ENCODE peak calls at places on chromosomes 12 and 14, in six cellular contexts. One of them, this sample, is unnamed.

GRCh38 chr12:67430708-67431335 is 161.7 kb downstream of the CAND1 start:
- DNase-seq in astrocyte of the cerebellum: no peak
- DNase-seq in left ventricle myocardium inferior: peak; percentile 74
- DNase-seq in lung: peak; percentile 41
- DNase-seq in A549: no peak
- DNase-seq in aorta: peak; percentile 68
- DNase-seq in this sample: no peak

GRCh38 chr14:101072531-101072930 is 169.0 kb upstream of the RTL1 start:
- DNase-seq in astrocyte of the cerebellum: no peak
- DNase-seq in left ventricle myocardium inferior: no peak
- DNase-seq in lung: peak; percentile 13
- DNase-seq in A549: peak; percentile 20
- DNase-seq in aorta: no peak
- DNase-seq in this sample: no peak

GRCh38 chr12:120115066-120115465 is 1.5 kb downstream of the RAB35 start:
- DNase-seq in astrocyte of the cerebellum: peak; percentile 75
- DNase-seq in left ventricle myocardium inferior: no peak
- DNase-seq in lung: no peak
- DNase-seq in A549: no peak
- DNase-seq in aorta: no peak
- DNase-seq in this sample: no peak

GRCh38 chr12:54135621-54136027 is 53.2 kb downstream of the SMUG1 start:
- DNase-seq in astrocyte of the cerebellum: no peak
- DNase-seq in left ventricle myocardium inferior: no peak
- DNase-seq in lung: no peak
- DNase-seq in A549: no peak
- DNase-seq in aorta: no peak
- DNase-seq in this sample: no peak

GRCh38 chr12:127430401-127430800 is 836.6 kb upstream of the TMEM132C start:
- DNase-seq in astrocyte of the cerebellum: no peak
- DNase-seq in left ventricle myocardium inferior: no peak
- DNase-seq in lung: no peak
- DNase-seq in A549: no peak
- DNase-seq in aorta: no peak
- DNase-seq in this sample: no peak

GRCh38 chr12:1885082-1885596 is 33.3 kb downstream of the CACNA2D4 start:
- DNase-seq in astrocyte of the cerebellum: no peak
- DNase-seq in left ventricle myocardium inferior: no peak
- DNase-seq in lung: no peak
- DNase-seq in A549: no peak
- DNase-seq in aorta: no peak
- DNase-seq in this sample: no peak

GRCh38 chr14:76480426-76480825 is 104.5 kb downstream of the ESRRB start:
- DNase-seq in astrocyte of the cerebellum: no peak
- DNase-seq in left ventricle myocardium inferior: no peak
- DNase-seq in lung: no peak
- DNase-seq in A549: no peak
- DNase-seq in aorta: no peak
- DNase-seq in this sample: no peak

GRCh38 chr12:26028953-26029740 is 70.7 kb downstream of the RASSF8 start:
- DNase-seq in astrocyte of the cerebellum: peak; percentile 61
- DNase-seq in left ventricle myocardium inferior: no peak
- DNase-seq in lung: no peak
- DNase-seq in A549: peak; percentile 37
- DNase-seq in aorta: no peak
- DNase-seq in this sample: no peak

GRCh38 chr12:78914859-78915331 is 50.3 kb downstream of the SYT1 start:
- DNase-seq in astrocyte of the cerebellum: no peak
- DNase-seq in left ventricle myocardium inferior: no peak
- DNase-seq in lung: no peak
- DNase-seq in A549: no peak
- DNase-seq in aorta: no peak
- DNase-seq in this sample: no peak

GRCh38 chr12:21852251-21852650 is 77.7 kb upstream of the KCNJ8 start:
- DNase-seq in astrocyte of the cerebellum: no peak
- DNase-seq in left ventricle myocardium inferior: no peak
- DNase-seq in lung: no peak
- DNase-seq in A549: no peak
- DNase-seq in aorta: no peak
- DNase-seq in this sample: peak; percentile 47

GRCh38 chr14:23132970-23133369 is 13.9 kb upstream of the CEBPE start:
- DNase-seq in astrocyte of the cerebellum: no peak
- DNase-seq in left ventricle myocardium inferior: no peak
- DNase-seq in lung: no peak
- DNase-seq in A549: no peak
- DNase-seq in aorta: no peak
- DNase-seq in this sample: no peak

GRCh38 chr14:101039031-101039754 is 135.7 kb upstream of the RTL1 start:
- DNase-seq in astrocyte of the cerebellum: no peak
- DNase-seq in left ventricle myocardium inferior: no peak
- DNase-seq in lung: no peak
- DNase-seq in A549: no peak
- DNase-seq in aorta: no peak
- DNase-seq in this sample: no peak

GRCh38 chr12:497501-498160 is 37.9 kb downstream of the B4GALNT3 start:
- DNase-seq in astrocyte of the cerebellum: no peak
- DNase-seq in left ventricle myocardium inferior: no peak
- DNase-seq in lung: no peak
- DNase-seq in A549: no peak
- DNase-seq in aorta: no peak
- DNase-seq in this sample: no peak

GRCh38 chr14:60721331-60722162 is 2.6 kb downstream of the SIX4 start:
- DNase-seq in astrocyte of the cerebellum: no peak
- DNase-seq in left ventricle myocardium inferior: no peak
- DNase-seq in lung: peak; percentile 38
- DNase-seq in A549: peak; percentile 16
- DNase-seq in aorta: peak; percentile 66
- DNase-seq in this sample: peak; percentile 54

GRCh38 chr14:101120636-101121398 is 217.3 kb upstream of the RTL1 start:
- DNase-seq in astrocyte of the cerebellum: peak; percentile 13
- DNase-seq in left ventricle myocardium inferior: peak; percentile 42
- DNase-seq in lung: peak; percentile 55
- DNase-seq in A549: no peak
- DNase-seq in aorta: peak; percentile 83
- DNase-seq in this sample: no peak

GRCh38 chr14:63045234-63045611 is at the start of gene KCNH5:
- DNase-seq in astrocyte of the cerebellum: no peak
- DNase-seq in left ventricle myocardium inferior: peak; percentile 16
- DNase-seq in lung: no peak
- DNase-seq in A549: peak; percentile 33
- DNase-seq in aorta: no peak
- DNase-seq in this sample: no peak

GRCh38 chr14:64947710-64948611 is 5.4 kb upstream of the GPX2 start:
- DNase-seq in astrocyte of the cerebellum: no peak
- DNase-seq in left ventricle myocardium inferior: peak; percentile 51
- DNase-seq in lung: no peak
- DNase-seq in A549: no peak
- DNase-seq in aorta: peak; percentile 62
- DNase-seq in this sample: no peak

GRCh38 chr12:58268080-58268479 is 326.7 kb downstream of the ATP23 start:
- DNase-seq in astrocyte of the cerebellum: no peak
- DNase-seq in left ventricle myocardium inferior: no peak
- DNase-seq in lung: no peak
- DNase-seq in A549: no peak
- DNase-seq in aorta: no peak
- DNase-seq in this sample: peak; percentile 19

GRCh38 chr12:130920711-130921381 is 32.9 kb upstream of the ADGRD1 start:
- DNase-seq in astrocyte of the cerebellum: no peak
- DNase-seq in left ventricle myocardium inferior: peak; percentile 72
- DNase-seq in lung: peak; percentile 93
- DNase-seq in A549: no peak
- DNase-seq in aorta: peak; percentile 82
- DNase-seq in this sample: no peak

GRCh38 chr14:100866666-100867630 is 36.6 kb downstream of the RTL1 start:
- DNase-seq in astrocyte of the cerebellum: no peak
- DNase-seq in left ventricle myocardium inferior: no peak
- DNase-seq in lung: no peak
- DNase-seq in A549: no peak
- DNase-seq in aorta: peak; percentile 12
- DNase-seq in this sample: no peak

GRCh38 chr12:57993834-57994233 is 52.5 kb downstream of the ATP23 start:
- DNase-seq in astrocyte of the cerebellum: no peak
- DNase-seq in left ventricle myocardium inferior: no peak
- DNase-seq in lung: no peak
- DNase-seq in A549: no peak
- DNase-seq in aorta: no peak
- DNase-seq in this sample: no peak

GRCh38 chr14:88325883-88326282 is 2.8 kb upstream of the KCNK10 start:
- DNase-seq in astrocyte of the cerebellum: no peak
- DNase-seq in left ventricle myocardium inferior: no peak
- DNase-seq in lung: no peak
- DNase-seq in A549: no peak
- DNase-seq in aorta: no peak
- DNase-seq in this sample: no peak

GRCh38 chr14:88323086-88323519 is at the start of gene KCNK10:
- DNase-seq in astrocyte of the cerebellum: no peak
- DNase-seq in left ventricle myocardium inferior: no peak
- DNase-seq in lung: no peak
- DNase-seq in A549: no peak
- DNase-seq in aorta: no peak
- DNase-seq in this sample: no peak

GRCh38 chr14:88322505-88323085 is 474 bp downstream of the KCNK10 start:
- DNase-seq in astrocyte of the cerebellum: no peak
- DNase-seq in left ventricle myocardium inferior: no peak
- DNase-seq in lung: no peak
- DNase-seq in A549: no peak
- DNase-seq in aorta: no peak
- DNase-seq in this sample: no peak

GRCh38 chr14:88321692-88322504 is 1.2 kb downstream of the KCNK10 start:
- DNase-seq in astrocyte of the cerebellum: no peak
- DNase-seq in left ventricle myocardium inferior: no peak
- DNase-seq in lung: no peak
- DNase-seq in A549: no peak
- DNase-seq in aorta: no peak
- DNase-seq in this sample: no peak

GRCh38 chr14:88323520-88324199 is 591 bp upstream of the KCNK10 start:
- DNase-seq in astrocyte of the cerebellum: no peak
- DNase-seq in left ventricle myocardium inferior: no peak
- DNase-seq in lung: no peak
- DNase-seq in A549: no peak
- DNase-seq in aorta: no peak
- DNase-seq in this sample: no peak
- H3K4me3 ChIP-seq in astrocyte of the cerebellum: peak overlapping the region; percentile 30
- H3K4me3 ChIP-seq in left ventricle myocardium inferior: peak overlapping the region; percentile 57
- H3K4me3 ChIP-seq in lung: no peak overlapping the region
- H3K4me3 ChIP-seq in A549: peak overlapping the region; percentile 34
- H3K4me3 ChIP-seq in aorta: no peak overlapping the region
- H3K4me3 ChIP-seq in this sample: peak overlapping the region; percentile 34

GRCh38 chr14:70644016-70644415 is 2.3 kb downstream of the TTC9 start:
- DNase-seq in astrocyte of the cerebellum: no peak
- DNase-seq in left ventricle myocardium inferior: no peak
- DNase-seq in lung: no peak
- DNase-seq in A549: no peak
- DNase-seq in aorta: no peak
- DNase-seq in this sample: no peak
- H3K4me3 ChIP-seq in astrocyte of the cerebellum: no peak overlapping the region
- H3K4me3 ChIP-seq in left ventricle myocardium inferior: no peak overlapping the region
- H3K4me3 ChIP-seq in lung: no peak overlapping the region
- H3K4me3 ChIP-seq in A549: no peak overlapping the region
- H3K4me3 ChIP-seq in aorta: no peak overlapping the region
- H3K4me3 ChIP-seq in this sample: no peak overlapping the region

DNA sequence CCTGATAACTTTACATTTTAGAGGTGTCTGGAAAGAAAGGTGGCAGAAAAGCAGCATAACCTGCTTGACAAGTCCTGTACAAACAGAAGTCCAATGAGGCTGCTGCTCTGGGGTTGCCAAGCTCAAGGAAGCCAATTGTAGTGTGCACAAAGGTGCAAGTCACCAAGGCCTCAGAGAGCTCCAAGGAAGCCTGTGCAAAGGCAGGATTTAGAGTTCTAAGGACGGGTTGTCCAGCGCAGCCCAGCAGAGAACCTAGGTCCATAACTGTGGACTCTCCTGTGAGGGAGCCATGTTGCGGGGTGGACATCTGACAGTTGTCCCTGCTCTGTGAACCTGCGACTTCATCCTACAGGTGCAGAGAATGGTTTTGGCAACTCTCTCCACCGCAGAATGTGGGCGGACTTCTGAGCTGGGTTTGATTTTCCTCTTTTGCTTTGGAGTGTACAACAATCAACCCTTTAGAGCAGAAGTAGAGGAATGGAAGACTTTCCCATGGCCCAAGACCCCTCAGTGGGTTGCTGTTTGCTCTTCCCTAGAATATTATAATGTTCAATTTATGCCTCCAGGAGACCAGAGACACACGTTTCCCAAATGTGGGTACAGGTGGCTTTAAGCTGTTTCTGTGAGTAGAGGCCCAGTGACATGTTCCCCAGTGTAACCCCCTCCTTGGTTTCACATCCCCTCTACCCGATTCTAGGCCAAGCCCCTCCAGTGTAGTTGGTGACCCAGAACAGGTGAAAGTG is 81.0 kb downstream of the ETV6 start:
- DNase-seq in astrocyte of the cerebellum: no peak
- DNase-seq in left ventricle myocardium inferior: no peak
- DNase-seq in lung: peak; percentile 71
- DNase-seq in A549: no peak
- DNase-seq in aorta: no peak
- DNase-seq in this sample: no peak
- H3K4me3 ChIP-seq in astrocyte of the cerebellum: no peak overlapping the region
- H3K4me3 ChIP-seq in left ventricle myocardium inferior: no peak overlapping the region
- H3K4me3 ChIP-seq in lung: no peak overlapping the region
- H3K4me3 ChIP-seq in A549: no peak overlapping the region
- H3K4me3 ChIP-seq in aorta: no peak overlapping the region
- H3K4me3 ChIP-seq in this sample: no peak overlapping the region

GRCh38 chr12:108633534-108634224 is at the start of gene SELPLG:
- DNase-seq in astrocyte of the cerebellum: no peak
- DNase-seq in left ventricle myocardium inferior: peak; percentile 65
- DNase-seq in lung: peak; percentile 76
- DNase-seq in A549: no peak
- DNase-seq in aorta: peak; percentile 92
- DNase-seq in this sample: no peak

GRCh38 chr12:108635201-108635996 is 1.7 kb upstream of the SELPLG start:
- DNase-seq in astrocyte of the cerebellum: no peak
- DNase-seq in left ventricle myocardium inferior: no peak
- DNase-seq in lung: no peak
- DNase-seq in A549: no peak
- DNase-seq in aorta: peak; percentile 42
- DNase-seq in this sample: no peak

GRCh38 chr12:108634225-108634795 is 616 bp upstream of the SELPLG start:
- DNase-seq in astrocyte of the cerebellum: no peak
- DNase-seq in left ventricle myocardium inferior: no peak
- DNase-seq in lung: peak; percentile 58
- DNase-seq in A549: no peak
- DNase-seq in aorta: peak; percentile 61
- DNase-seq in this sample: no peak

GRCh38 chr12:108630481-108631207 is 3.0 kb downstream of the SELPLG start:
- DNase-seq in astrocyte of the cerebellum: no peak
- DNase-seq in left ventricle myocardium inferior: no peak
- DNase-seq in lung: no peak
- DNase-seq in A549: no peak
- DNase-seq in aorta: no peak
- DNase-seq in this sample: no peak

DNA sequence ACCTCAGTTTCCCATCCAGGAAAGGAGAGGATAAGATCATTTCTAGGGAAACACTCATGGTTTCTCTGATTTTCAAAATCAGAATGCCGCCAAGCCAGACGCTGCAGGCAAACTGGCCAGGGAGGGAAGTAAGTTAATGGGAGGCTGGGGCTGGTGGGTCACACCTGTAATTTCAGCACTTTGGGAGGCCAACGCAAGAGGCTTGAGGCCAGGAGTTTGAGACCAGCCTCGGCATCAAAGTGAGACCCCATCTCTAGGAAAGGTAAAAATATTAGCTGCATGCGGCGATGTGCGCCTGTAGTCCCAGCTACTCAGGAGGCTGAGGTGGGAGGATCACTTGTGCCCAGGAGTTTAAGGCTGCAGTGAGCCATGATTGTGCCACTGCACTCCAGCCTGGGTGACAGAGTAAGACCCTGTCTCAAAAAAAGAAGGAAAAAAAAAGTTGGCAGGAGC is 587 bp downstream of the SELPLG start:
- DNase-seq in astrocyte of the cerebellum: no peak
- DNase-seq in left ventricle myocardium inferior: no peak
- DNase-seq in lung: no peak
- DNase-seq in A549: no peak
- DNase-seq in aorta: peak; percentile 36
- DNase-seq in this sample: no peak
- H3K4me3 ChIP-seq in astrocyte of the cerebellum: no peak overlapping the region
- H3K4me3 ChIP-seq in left ventricle myocardium inferior: peak overlapping the region; percentile 45
- H3K4me3 ChIP-seq in lung: no peak overlapping the region
- H3K4me3 ChIP-seq in A549: no peak overlapping the region
- H3K4me3 ChIP-seq in aorta: no peak overlapping the region
- H3K4me3 ChIP-seq in this sample: no peak overlapping the region